ENCODE peak calls at places on chromosomes 16 and 17, in eight cellular contexts. U is activated gamma-delta T cell treated with anti-CD3 and anti-CD28 coated beads, Interleukin-2, amount 50 U/mL, for 16 hours; H is myocyte; O is NCI-H510A; S is stromal cell of bone marrow; T is PC-3; N is C1 segment of cervical spinal cord; F is RCC 7860. I is an unnamed sample.

GRCh38 chr16:21186326-21186691 is 25.1 kb downstream of the ZP2 start:
- DNase-seq in U (no peak), O (no peak), T (no peak), H (no peak), S (no peak), F (no peak), N (no peak), I (peak; percentile 30)

GRCh38 chr16:3022697-3023414 is 886 bp downstream of the HCFC1R1 start:
- DNase-seq in N (no peak), T (no peak), O (no peak), H (peak; percentile 90), U (no peak), F (no peak), S (peak; percentile 58), I (peak; percentile 24)

GRCh38 chr16:8959921-8960787 is 3.6 kb downstream of the USP7 start:
- DNase-seq in N (no peak), U (no peak), T (no peak), F (no peak), H (peak; percentile 27), S (no peak), O (no peak), I (peak; percentile 66)

GRCh38 chr16:1159973-1160772 is 7.3 kb downstream of the CACNA1H start:
- DNase-seq in H (no peak), N (no peak), U (no peak), O (no peak), S (no peak), T (peak; percentile 15), F (peak; percentile 46), I (peak; percentile 36)

GRCh38 chr16:85010931-85011845 is at the start of gene ZDHHC7:
- DNase-seq in F (peak; percentile 60), H (peak; percentile 87), S (peak; percentile 72), O (peak; percentile 63), U (peak; percentile 77), N (peak; percentile 85), T (peak; percentile 75), I (peak; percentile 79)

GRCh38 chr17:82390860-82391435 is 19.4 kb downstream of the UTS2R start:
- DNase-seq in S (no peak), O (no peak), T (no peak), F (no peak), N (no peak), U (no peak), H (peak; percentile 67), I (no peak)

GRCh38 chr17:1037238-1037879 is 40.4 kb downstream of the TIMM22 start:
- DNase-seq in H (no peak), F (no peak), O (no peak), S (no peak), N (no peak), U (no peak), T (no peak), I (no peak)

GRCh38 chr17:17937958-17938357 is 34.2 kb downstream of the TOM1L2 start:
- DNase-seq in T (no peak), O (no peak), F (no peak), U (no peak), S (no peak), H (no peak), N (no peak), I (no peak)

GRCh38 chr16:46789499-46790414 is 41.2 kb downstream of the C16orf87 start:
- DNase-seq in U (peak; percentile 59), F (no peak), T (peak; percentile 43), H (no peak), O (no peak), N (peak; percentile 13), S (peak; percentile 21), I (no peak)

GRCh38 chr17:81877569-81877968 is 6.4 kb upstream of the ARHGDIA start:
- DNase-seq in F (no peak), S (no peak), O (no peak), T (no peak), U (no peak), N (no peak), H (no peak), I (no peak)

GRCh38 chr16:64892843-64893242 is 229.0 kb downstream of the CDH11 start:
- DNase-seq in U (no peak), F (no peak), N (no peak), H (peak; percentile 71), S (peak; percentile 86), O (no peak), T (peak; percentile 68), I (peak; percentile 28)

GRCh38 chr16:10736926-10737625 is 6.6 kb upstream of the NUBP1 start:
- DNase-seq in N (no peak), T (peak; percentile 74), S (peak; percentile 38), F (peak; percentile 54), H (peak; percentile 78), O (no peak), U (peak; percentile 60), I (peak; percentile 32)

GRCh38 chr16:72865835-72866234 is 182.1 kb downstream of the ZFHX3 start:
- DNase-seq in F (no peak), S (no peak), T (no peak), U (no peak), O (no peak), H (no peak), N (no peak), I (no peak)

GRCh38 chr16:75256871-75257343 is 5.5 kb upstream of the BCAR1 start:
- DNase-seq in N (no peak), H (peak; percentile 90), S (no peak), O (no peak), U (no peak), F (no peak), T (no peak), I (peak; percentile 72)

GRCh38 chr16:4651842-4652241 is 27.2 kb downstream of the MGRN1 start:
- DNase-seq in S (no peak), N (no peak), T (no peak), H (no peak), F (no peak), U (no peak), O (no peak), I (no peak)

GRCh38 chr17:31248986-31249385 is 48.1 kb downstream of the OMG start:
- DNase-seq in O (no peak), F (peak; percentile 95), N (no peak), H (no peak), S (no peak), U (no peak), T (peak; percentile 70), I (no peak)

GRCh38 chr16:86821933-86822332 is 243.6 kb downstream of the FOXL1 start:
- DNase-seq in S (no peak), O (no peak), T (peak; percentile 65), H (peak; percentile 86), N (no peak), U (no peak), F (peak; percentile 83), I (peak; percentile 75)

GRCh38 chr17:35801583-35802224 is 6.3 kb upstream of the MMP28 start:
- DNase-seq in T (no peak), U (no peak), N (no peak), S (no peak), O (no peak), F (no peak), H (peak; percentile 88), I (no peak)

GRCh38 chr17:44159519-44160210 is 10.8 kb upstream of the ASB16 start:
- DNase-seq in O (no peak), N (no peak), T (no peak), F (no peak), S (no peak), H (no peak), U (no peak), I (no peak)

GRCh38 chr17:72287586-72287985 is 166.8 kb downstream of the SOX9 start:
- DNase-seq in T (no peak), N (no peak), H (no peak), O (peak; percentile 8), F (no peak), U (no peak), S (no peak), I (no peak)